ENCODE peak calls at places on chromosomes 7 and 10, in four cellular contexts. One of them, this sample, is unnamed.
A peak's percentile ranks its signal among the peaks of the same experiment; 100 is the strongest.

GRCh38 chr7:157568785-157569584 is 232.2 kb downstream of the DNAJB6 start:
- DNase-seq in CD8-positive, alpha-beta T cell: peak; percentile 75
- DNase-seq in tibial artery: peak; percentile 38
- DNase-seq in aorta: peak; percentile 60
- DNase-seq in this sample: no peak

GRCh38 chr10:58512470-58513188 is at the start of gene BICC1:
- DNase-seq in tibial artery: peak; percentile 43
- DNase-seq in aorta: peak; percentile 62
- DNase-seq in CD8-positive, alpha-beta T cell: no peak
- DNase-seq in this sample: no peak

GRCh38 chr10:77592946-77593636 is 44.5 kb downstream of the KCNMA1 start:
- DNase-seq in CD8-positive, alpha-beta T cell: no peak
- DNase-seq in tibial artery: peak; percentile 78
- DNase-seq in aorta: peak; percentile 78
- DNase-seq in this sample: no peak

GRCh38 chr10:69912584-69912983 is 110.9 kb downstream of the COL13A1 start:
- DNase-seq in tibial artery: no peak
- DNase-seq in aorta: no peak
- DNase-seq in CD8-positive, alpha-beta T cell: no peak
- DNase-seq in this sample: no peak

GRCh38 chr7:144487906-144488305 is 84.4 kb upstream of the NOBOX start:
- DNase-seq in aorta: no peak
- DNase-seq in tibial artery: no peak
- DNase-seq in CD8-positive, alpha-beta T cell: no peak
- DNase-seq in this sample: peak; percentile 43

GRCh38 chr7:140752533-140752932 is 56.0 kb downstream of the NDUFB2 start:
- DNase-seq in aorta: no peak
- DNase-seq in CD8-positive, alpha-beta T cell: no peak
- DNase-seq in tibial artery: no peak
- DNase-seq in this sample: no peak

GRCh38 chr7:71626206-71626605 is 494.3 kb downstream of the GALNT17 start:
- DNase-seq in aorta: no peak
- DNase-seq in tibial artery: no peak
- DNase-seq in CD8-positive, alpha-beta T cell: no peak
- DNase-seq in this sample: no peak

GRCh38 chr7:54869513-54869912 is 110.5 kb upstream of the SEC61G start:
- DNase-seq in CD8-positive, alpha-beta T cell: no peak
- DNase-seq in aorta: no peak
- DNase-seq in tibial artery: no peak
- DNase-seq in this sample: no peak

GRCh38 chr10:59805043-59805442 is 51.8 kb upstream of the MRLN start:
- DNase-seq in CD8-positive, alpha-beta T cell: no peak
- DNase-seq in tibial artery: no peak
- DNase-seq in aorta: no peak
- DNase-seq in this sample: peak; percentile 39

GRCh38 chr7:97298561-97298960 is 181.1 kb downstream of the SDHAF3 start:
- DNase-seq in aorta: no peak
- DNase-seq in tibial artery: no peak
- DNase-seq in CD8-positive, alpha-beta T cell: no peak
- DNase-seq in this sample: no peak

GRCh38 chr10:35852721-35853120 is 210.6 kb upstream of the FZD8 start:
- DNase-seq in CD8-positive, alpha-beta T cell: no peak
- DNase-seq in tibial artery: no peak
- DNase-seq in aorta: no peak
- DNase-seq in this sample: no peak

GRCh38 chr7:21299766-21300165 is 128.1 kb upstream of the SP4 start:
- DNase-seq in aorta: no peak
- DNase-seq in tibial artery: no peak
- DNase-seq in CD8-positive, alpha-beta T cell: no peak
- DNase-seq in this sample: no peak

GRCh38 chr10:95403690-95404459 is 113.1 kb upstream of the PDLIM1 start:
- DNase-seq in tibial artery: no peak
- DNase-seq in aorta: no peak
- DNase-seq in CD8-positive, alpha-beta T cell: no peak
- DNase-seq in this sample: no peak

GRCh38 chr7:3636131-3636860 is 335.2 kb downstream of the SDK1 start:
- DNase-seq in CD8-positive, alpha-beta T cell: no peak
- DNase-seq in tibial artery: no peak
- DNase-seq in aorta: no peak
- DNase-seq in this sample: no peak

DNA sequence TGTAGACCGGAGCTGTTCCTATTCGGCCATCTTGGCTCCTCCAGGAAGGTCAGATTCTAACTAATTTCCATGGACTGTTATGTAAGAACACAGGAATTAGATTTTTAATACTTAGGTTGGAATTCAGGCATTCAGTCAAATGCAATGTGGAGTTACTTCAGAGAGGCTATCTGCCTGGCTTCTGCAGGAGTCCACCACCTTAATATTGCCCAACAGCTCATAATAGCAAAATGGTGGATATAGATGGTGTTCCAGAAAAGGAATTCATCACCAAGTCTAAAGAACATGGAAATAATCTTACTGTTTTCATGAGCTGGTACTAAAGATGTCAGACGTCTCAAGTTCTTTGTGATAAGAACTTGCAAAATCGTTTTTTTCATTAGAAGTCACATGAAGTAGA is 39.5 kb downstream of the CRHR2 start:
- DNase-seq in aorta: no peak
- DNase-seq in tibial artery: no peak
- DNase-seq in CD8-positive, alpha-beta T cell: no peak
- DNase-seq in this sample: no peak
- H3K4me3 ChIP-seq in aorta: no peak overlapping the region
- H3K4me3 ChIP-seq in tibial artery: no peak overlapping the region
- H3K4me3 ChIP-seq in CD8-positive, alpha-beta T cell: no peak overlapping the region
- H3K4me3 ChIP-seq in this sample: peak overlapping the region; percentile 24

GRCh38 chr10:130774871-130775270 is 536.6 kb downstream of the TCERG1L start:
- DNase-seq in aorta: no peak
- DNase-seq in tibial artery: no peak
- DNase-seq in CD8-positive, alpha-beta T cell: no peak
- DNase-seq in this sample: no peak
- H3K9me3 ChIP-seq in aorta: no peaks in the 10 kb centered on the region
- H3K9me3 ChIP-seq in tibial artery: no peaks in the 10 kb centered on the region
- H3K9me3 ChIP-seq in CD8-positive, alpha-beta T cell: no peaks in the 10 kb centered on the region
- H3K9me3 ChIP-seq in this sample: peaks cover 49% of the 10 kb centered on the region

GRCh38 chr10:7795605-7796004 is 7.6 kb downstream of the ATP5F1C start:
- DNase-seq in tibial artery: no peak
- DNase-seq in CD8-positive, alpha-beta T cell: no peak
- DNase-seq in aorta: no peak
- DNase-seq in this sample: no peak
- H3K27ac ChIP-seq in tibial artery: no peak overlapping the region
- H3K27ac ChIP-seq in CD8-positive, alpha-beta T cell: no peak overlapping the region
- H3K27ac ChIP-seq in aorta: no peak overlapping the region
- H3K27ac ChIP-seq in this sample: no peak overlapping the region

DNA sequence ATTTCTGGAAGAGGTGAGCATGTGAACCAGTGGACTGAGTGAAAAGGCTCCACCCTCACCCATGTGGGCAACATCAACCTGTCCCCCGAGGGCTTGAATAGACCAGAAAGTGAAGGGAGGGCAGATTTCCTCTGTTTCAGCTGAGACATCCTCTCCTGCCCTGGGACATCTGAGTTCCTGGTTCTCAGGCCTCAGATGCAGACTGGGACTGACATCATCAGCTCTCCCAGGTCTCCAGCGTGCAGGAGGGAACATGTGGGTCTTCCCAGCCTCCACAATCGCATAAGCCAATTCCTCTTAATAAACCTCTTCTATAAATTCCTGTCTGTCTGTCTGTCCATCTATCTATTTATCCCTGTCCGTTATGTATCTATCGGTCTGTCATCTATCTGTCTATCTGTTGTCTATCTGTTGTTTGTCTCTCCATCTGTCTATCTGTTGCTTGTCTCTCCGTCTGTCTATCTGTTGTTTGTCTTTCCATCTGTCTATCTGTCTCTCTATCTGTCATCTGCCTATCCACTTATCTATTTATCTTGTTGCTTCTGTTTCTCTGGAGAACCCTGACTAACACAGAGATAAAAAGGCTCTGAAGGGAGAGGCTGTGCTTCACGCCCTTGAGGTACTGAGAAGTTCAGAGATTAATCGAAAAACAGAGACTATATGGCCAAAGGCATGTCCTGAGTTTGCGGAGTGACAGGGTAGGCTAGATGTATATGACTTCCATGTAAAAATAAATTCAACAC is 140.3 kb upstream of the PFKP start:
- DNase-seq in tibial artery: no peak
- DNase-seq in aorta: no peak
- DNase-seq in CD8-positive, alpha-beta T cell: no peak
- DNase-seq in this sample: no peak
- H3K4me3 ChIP-seq in tibial artery: no peak overlapping the region
- H3K4me3 ChIP-seq in aorta: no peak overlapping the region
- H3K4me3 ChIP-seq in CD8-positive, alpha-beta T cell: no peak overlapping the region
- H3K4me3 ChIP-seq in this sample: no peak overlapping the region

DNA sequence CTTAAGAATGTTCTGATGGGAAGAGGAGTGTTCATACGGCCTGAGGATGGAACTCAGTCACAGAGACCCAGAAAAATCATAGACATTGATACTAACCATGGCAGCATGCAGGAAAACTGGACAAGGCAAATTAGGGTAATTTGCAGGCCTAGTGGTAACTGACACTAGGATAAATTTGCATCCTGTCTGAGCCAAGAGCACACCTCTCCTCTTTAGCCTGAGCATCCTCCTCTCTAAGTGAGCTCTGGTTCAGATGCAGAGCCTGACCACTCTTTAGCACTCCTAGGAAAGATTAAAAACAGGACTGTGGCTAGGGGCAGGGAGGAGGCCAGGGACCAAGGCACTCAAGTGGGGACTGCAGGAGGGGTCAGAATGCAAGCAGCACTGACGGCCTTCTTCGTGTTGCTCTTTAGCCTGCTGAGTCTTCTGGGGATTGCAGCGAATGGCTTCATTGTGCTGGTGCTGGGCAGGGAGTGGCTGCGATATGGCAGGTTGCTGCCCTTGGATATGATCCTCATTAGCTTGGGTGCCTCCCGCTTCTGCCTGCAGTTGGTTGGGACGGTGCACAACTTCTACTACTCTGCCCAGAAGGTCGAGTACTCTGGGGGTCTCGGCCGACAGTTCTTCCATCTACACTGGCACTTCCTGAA is at the start of gene TAS2R41:
- DNase-seq in CD8-positive, alpha-beta T cell: no peak
- DNase-seq in aorta: no peak
- DNase-seq in tibial artery: no peak
- DNase-seq in this sample: no peak
- H3K9me3 ChIP-seq in CD8-positive, alpha-beta T cell: no peaks in the 10 kb centered on the region
- H3K9me3 ChIP-seq in aorta: no peaks in the 10 kb centered on the region
- H3K9me3 ChIP-seq in tibial artery: no peaks in the 10 kb centered on the region
- H3K9me3 ChIP-seq in this sample: no peaks in the 10 kb centered on the region